ENCODE peak calls at places on chromosome 19, in six cellular contexts. O, A, V, K, S and W are unnamed samples.

GRCh38 chr19:860481-861098 is 1.1 kb downstream of the CFD start:
- DNase-seq in V (peak; percentile 77), S (peak; percentile 61), A (peak; percentile 73), K (no peak), O (peak; percentile 72), W (peak; percentile 45)

GRCh38 chr19:10285393-10285792 is 1.4 kb upstream of the ICAM4 start:
- DNase-seq in A (no peak), K (no peak), S (no peak), O (peak; percentile 71), V (no peak), W (no peak)

GRCh38 chr19:54160182-54160811 is 776 bp upstream of the LENG1 start:
- DNase-seq in O (peak; percentile 21), S (no peak), A (no peak), K (no peak), V (no peak), W (no peak)

GRCh38 chr19:17125728-17126677 is 50.4 kb downstream of the MYO9B start:
- DNase-seq in V (peak; percentile 85), O (peak; percentile 91), K (peak; percentile 45), S (peak; percentile 49), A (no peak), W (peak; percentile 76)

GRCh38 chr19:10252707-10253106 is 693 bp downstream of the MRPL4 start:
- DNase-seq in A (no peak), O (no peak), V (no peak), K (no peak), S (no peak), W (no peak)

GRCh38 chr19:11204943-11205349 is 7.6 kb upstream of the KANK2 start:
- DNase-seq in V (peak; percentile 68), A (no peak), O (no peak), K (no peak), S (no peak), W (no peak)

GRCh38 chr19:42435316-42435715 is 7.4 kb downstream of the CXCL17 start:
- DNase-seq in K (no peak), A (no peak), S (no peak), V (no peak), O (no peak), W (no peak)

GRCh38 chr19:46015961-46016425 is 6.9 kb downstream of the PGLYRP1 start:
- DNase-seq in S (peak; percentile 36), O (peak; percentile 7), K (peak; percentile 27), A (peak; percentile 38), V (no peak), W (peak; percentile 27)

GRCh38 chr19:35455616-35456201 is 7.7 kb downstream of the FFAR2 start:
- DNase-seq in A (no peak), K (no peak), O (no peak), S (no peak), V (no peak), W (no peak)

GRCh38 chr19:18809149-18809978 is 18.3 kb upstream of the COMP start:
- DNase-seq in O (peak; percentile 77), K (no peak), V (peak; percentile 85), A (no peak), S (no peak), W (no peak)

GRCh38 chr19:19489804-19490204 is 25.5 kb downstream of the TSSK6 start:
- DNase-seq in A (no peak), V (no peak), S (no peak), K (no peak), O (no peak), W (no peak)

GRCh38 chr19:57058871-57059270 is 60.9 kb upstream of the USP29 start:
- DNase-seq in O (no peak), V (no peak), S (no peak), A (no peak), K (no peak), W (no peak)

GRCh38 chr19:54029930-54030490 is 33.7 kb downstream of the VSTM1 start:
- DNase-seq in K (peak; percentile 47), V (peak; percentile 48), A (peak; percentile 76), S (peak; percentile 55), O (peak; percentile 76), W (peak; percentile 33)

GRCh38 chr19:45716314-45717130 is 14.2 kb downstream of the FBXO46 start:
- DNase-seq in O (peak; percentile 9), K (peak; percentile 16), A (no peak), V (no peak), S (peak; percentile 8), W (no peak)

GRCh38 chr19:30333291-30334065 is 38.7 kb upstream of the ZNF536 start:
- DNase-seq in S (no peak), K (no peak), O (no peak), V (no peak), A (no peak), W (no peak)

GRCh38 chr19:38852231-38853044 is 2.7 kb upstream of the HNRNPL start:
- DNase-seq in V (peak; percentile 57), S (peak; percentile 57), A (no peak), O (peak; percentile 77), K (peak; percentile 32), W (peak; percentile 70)

GRCh38 chr19:45812297-45812696 is 2.8 kb downstream of the RSPH6A start:
- DNase-seq in S (no peak), V (no peak), A (no peak), O (peak; percentile 25), K (no peak), W (no peak)

GRCh38 chr19:8388612-8388958 is 1.6 kb upstream of the RAB11B start:
- DNase-seq in V (no peak), A (no peak), O (peak; percentile 7), K (no peak), S (no peak), W (no peak)

GRCh38 chr19:8045872-8046568 is 6.5 kb upstream of the CCL25 start:
- DNase-seq in O (no peak), V (no peak), S (no peak), K (no peak), A (no peak), W (no peak)

GRCh38 chr19:11444059-11444458 is 8.6 kb downstream of the PRKCSH start:
- DNase-seq in V (no peak), S (no peak), K (no peak), O (no peak), A (no peak), W (no peak)

GRCh38 chr19:19342086-19343015 is 21.7 kb downstream of the MAU2 start:
- DNase-seq in K (no peak), S (no peak), A (peak; percentile 88), V (no peak), O (peak; percentile 75), W (no peak)

GRCh38 chr19:28426902-28427232 is 786.1 kb downstream of the UQCRFS1 start:
- DNase-seq in V (no peak), S (no peak), A (no peak), O (no peak), K (no peak), W (no peak)

GRCh38 chr19:18933297-18933696 is 7.7 kb downstream of the HOMER3 start:
- DNase-seq in O (no peak), V (no peak), K (no peak), S (no peak), A (no peak), W (no peak)

GRCh38 chr19:1373534-1374249 is 10.0 kb upstream of the NDUFS7 start:
- DNase-seq in O (no peak), S (no peak), A (no peak), K (no peak), V (no peak), W (no peak)

GRCh38 chr19:29872224-29872731 is 60.5 kb downstream of the CCNE1 start:
- DNase-seq in K (no peak), A (peak; percentile 47), S (peak; percentile 19), O (no peak), V (no peak), W (no peak)

GRCh38 chr19:50962245-50962644 is 7.1 kb downstream of the KLK6 start:
- DNase-seq in A (no peak), O (no peak), K (no peak), V (no peak), S (no peak), W (no peak)

GRCh38 chr19:49455729-49456128 is 2.7 kb downstream of the ALDH16A1 start:
- DNase-seq in A (no peak), O (no peak), V (no peak), K (no peak), S (no peak), W (no peak)

GRCh38 chr19:24074720-24075119 is 12.3 kb upstream of the ZNF254 start:
- DNase-seq in K (no peak), S (no peak), A (no peak), V (no peak), O (peak; percentile 85), W (no peak)

GRCh38 chr19:16041571-16042386 is 34.5 kb upstream of the TPM4 start:
- DNase-seq in S (peak; percentile 76), A (peak; percentile 91), O (peak; percentile 70), K (peak; percentile 69), V (peak; percentile 69), W (peak; percentile 68)

GRCh38 chr19:21568816-21569496 is 63.6 kb downstream of the ZNF429 start:
- DNase-seq in V (peak; percentile 80), K (peak; percentile 89), O (peak; percentile 89), S (peak; percentile 81), A (no peak), W (peak; percentile 78)

GRCh38 chr19:13727798-13728197 is 36.5 kb upstream of the MRI1 start:
- DNase-seq in O (no peak), K (no peak), V (no peak), A (no peak), S (no peak), W (no peak)